ENCODE peak calls at places on chromosomes 6 and 20, in ten cellular contexts. One of them, this sample, is unnamed.

GRCh38 chr6:11011787-11012234 is 32.3 kb downstream of the ELOVL2 start:
- DNase-seq in epithelial cell of esophagus: peak; percentile 87
- DNase-seq in cardiac muscle cell: peak; percentile 28
- DNase-seq in BE2C: no peak
- DNase-seq in glutamatergic neuron: no peak
- DNase-seq in CD8-positive, alpha-beta T cell: no peak
- DNase-seq in upper lobe of left lung: no peak
- DNase-seq in HFFc6: no peak
- DNase-seq in RWPE1: peak; percentile 59
- DNase-seq in heart left ventricle: no peak
- DNase-seq in this sample: no peak

GRCh38 chr20:36924167-36925045 is 27.1 kb downstream of the SAMHD1 start:
- DNase-seq in BE2C: no peak
- DNase-seq in upper lobe of left lung: no peak
- DNase-seq in heart left ventricle: no peak
- DNase-seq in RWPE1: no peak
- DNase-seq in HFFc6: no peak
- DNase-seq in CD8-positive, alpha-beta T cell: no peak
- DNase-seq in cardiac muscle cell: no peak
- DNase-seq in glutamatergic neuron: no peak
- DNase-seq in epithelial cell of esophagus: peak; percentile 7
- DNase-seq in this sample: no peak

GRCh38 chr6:36327226-36328009 is 9.3 kb downstream of the BNIP5 start:
- DNase-seq in RWPE1: no peak
- DNase-seq in upper lobe of left lung: no peak
- DNase-seq in CD8-positive, alpha-beta T cell: no peak
- DNase-seq in epithelial cell of esophagus: no peak
- DNase-seq in glutamatergic neuron: no peak
- DNase-seq in heart left ventricle: no peak
- DNase-seq in BE2C: no peak
- DNase-seq in cardiac muscle cell: no peak
- DNase-seq in HFFc6: no peak
- DNase-seq in this sample: no peak

GRCh38 chr6:111399600-111399999 is 83.4 kb downstream of the REV3L start:
- DNase-seq in cardiac muscle cell: no peak
- DNase-seq in RWPE1: no peak
- DNase-seq in glutamatergic neuron: no peak
- DNase-seq in BE2C: no peak
- DNase-seq in HFFc6: no peak
- DNase-seq in heart left ventricle: no peak
- DNase-seq in upper lobe of left lung: no peak
- DNase-seq in epithelial cell of esophagus: no peak
- DNase-seq in CD8-positive, alpha-beta T cell: no peak
- DNase-seq in this sample: no peak

GRCh38 chr6:34057191-34057590 is 88.7 kb downstream of the GRM4 start:
- DNase-seq in glutamatergic neuron: no peak
- DNase-seq in HFFc6: no peak
- DNase-seq in CD8-positive, alpha-beta T cell: no peak
- DNase-seq in upper lobe of left lung: no peak
- DNase-seq in heart left ventricle: no peak
- DNase-seq in cardiac muscle cell: no peak
- DNase-seq in BE2C: no peak
- DNase-seq in RWPE1: no peak
- DNase-seq in epithelial cell of esophagus: no peak
- DNase-seq in this sample: no peak

GRCh38 chr6:99467509-99468106 is 42.5 kb upstream of the PNISR start:
- DNase-seq in epithelial cell of esophagus: peak; percentile 25
- DNase-seq in RWPE1: peak; percentile 43
- DNase-seq in upper lobe of left lung: no peak
- DNase-seq in BE2C: no peak
- DNase-seq in cardiac muscle cell: peak; percentile 34
- DNase-seq in heart left ventricle: no peak
- DNase-seq in glutamatergic neuron: no peak
- DNase-seq in CD8-positive, alpha-beta T cell: no peak
- DNase-seq in HFFc6: peak; percentile 7
- DNase-seq in this sample: no peak

GRCh38 chr6:116444092-116444491 is 17.1 kb upstream of the CALHM6 start:
- DNase-seq in HFFc6: peak; percentile 29
- DNase-seq in RWPE1: peak; percentile 38
- DNase-seq in cardiac muscle cell: peak; percentile 14
- DNase-seq in CD8-positive, alpha-beta T cell: no peak
- DNase-seq in upper lobe of left lung: no peak
- DNase-seq in epithelial cell of esophagus: peak; percentile 59
- DNase-seq in glutamatergic neuron: no peak
- DNase-seq in BE2C: no peak
- DNase-seq in heart left ventricle: no peak
- DNase-seq in this sample: peak; percentile 12

GRCh38 chr6:137264308-137265075 is 45.3 kb upstream of the IFNGR1 start:
- DNase-seq in upper lobe of left lung: no peak
- DNase-seq in HFFc6: no peak
- DNase-seq in RWPE1: no peak
- DNase-seq in cardiac muscle cell: no peak
- DNase-seq in CD8-positive, alpha-beta T cell: no peak
- DNase-seq in heart left ventricle: no peak
- DNase-seq in epithelial cell of esophagus: no peak
- DNase-seq in glutamatergic neuron: no peak
- DNase-seq in BE2C: peak; percentile 60
- DNase-seq in this sample: no peak

GRCh38 chr20:50066161-50066834 is 46.7 kb downstream of the UBE2V1 start:
- DNase-seq in HFFc6: no peak
- DNase-seq in cardiac muscle cell: no peak
- DNase-seq in upper lobe of left lung: no peak
- DNase-seq in glutamatergic neuron: no peak
- DNase-seq in CD8-positive, alpha-beta T cell: no peak
- DNase-seq in heart left ventricle: no peak
- DNase-seq in epithelial cell of esophagus: no peak
- DNase-seq in BE2C: no peak
- DNase-seq in RWPE1: no peak
- DNase-seq in this sample: no peak

GRCh38 chr20:34709044-34709835 is 5.1 kb downstream of the TP53INP2 start:
- DNase-seq in heart left ventricle: peak; percentile 89
- DNase-seq in cardiac muscle cell: peak; percentile 83
- DNase-seq in CD8-positive, alpha-beta T cell: peak; percentile 79
- DNase-seq in HFFc6: peak; percentile 88
- DNase-seq in RWPE1: peak; percentile 90
- DNase-seq in upper lobe of left lung: peak; percentile 80
- DNase-seq in BE2C: peak; percentile 90
- DNase-seq in epithelial cell of esophagus: peak; percentile 70
- DNase-seq in glutamatergic neuron: peak; percentile 86
- DNase-seq in this sample: no peak

GRCh38 chr20:34708621-34709043 is 4.5 kb downstream of the TP53INP2 start:
- DNase-seq in glutamatergic neuron: peak; percentile 65
- DNase-seq in HFFc6: peak; percentile 9
- DNase-seq in cardiac muscle cell: peak; percentile 47
- DNase-seq in heart left ventricle: peak; percentile 56
- DNase-seq in epithelial cell of esophagus: peak; percentile 47
- DNase-seq in BE2C: peak; percentile 72
- DNase-seq in upper lobe of left lung: peak; percentile 69
- DNase-seq in CD8-positive, alpha-beta T cell: peak; percentile 65
- DNase-seq in RWPE1: peak; percentile 55
- DNase-seq in this sample: no peak

GRCh38 chr20:34710568-34710839 is 6.4 kb downstream of the TP53INP2 start:
- DNase-seq in cardiac muscle cell: no peak
- DNase-seq in glutamatergic neuron: no peak
- DNase-seq in epithelial cell of esophagus: no peak
- DNase-seq in heart left ventricle: no peak
- DNase-seq in BE2C: no peak
- DNase-seq in RWPE1: no peak
- DNase-seq in upper lobe of left lung: no peak
- DNase-seq in HFFc6: no peak
- DNase-seq in CD8-positive, alpha-beta T cell: no peak
- DNase-seq in this sample: no peak

GRCh38 chr20:34710861-34711574 is 6.9 kb downstream of the TP53INP2 start:
- DNase-seq in heart left ventricle: no peak
- DNase-seq in epithelial cell of esophagus: no peak
- DNase-seq in glutamatergic neuron: no peak
- DNase-seq in upper lobe of left lung: no peak
- DNase-seq in cardiac muscle cell: no peak
- DNase-seq in BE2C: no peak
- DNase-seq in RWPE1: no peak
- DNase-seq in CD8-positive, alpha-beta T cell: no peak
- DNase-seq in HFFc6: no peak
- DNase-seq in this sample: no peak

GRCh38 chr20:34709836-34710567 is 5.9 kb downstream of the TP53INP2 start:
- DNase-seq in glutamatergic neuron: peak; percentile 58
- DNase-seq in epithelial cell of esophagus: peak; percentile 67
- DNase-seq in upper lobe of left lung: peak; percentile 28
- DNase-seq in cardiac muscle cell: peak; percentile 86
- DNase-seq in heart left ventricle: peak; percentile 79
- DNase-seq in BE2C: peak; percentile 91
- DNase-seq in HFFc6: peak; percentile 14
- DNase-seq in CD8-positive, alpha-beta T cell: peak; percentile 75
- DNase-seq in RWPE1: peak; percentile 87
- DNase-seq in this sample: no peak
- TF ChIP-seq CTCF in glutamatergic neuron: no peak
- TF ChIP-seq CTCF in epithelial cell of esophagus: peak; percentile 24
- TF ChIP-seq CTCF in upper lobe of left lung: peak; percentile 15
- TF ChIP-seq CTCF in cardiac muscle cell: no peak
- TF ChIP-seq CTCF in heart left ventricle: peak; percentile 14
- TF ChIP-seq CTCF in BE2C: peak; percentile 52
- TF ChIP-seq CTCF in HFFc6: peak; percentile 32
- TF ChIP-seq CTCF in CD8-positive, alpha-beta T cell: no peak
- TF ChIP-seq CTCF in RWPE1: peak; percentile 85
- TF ChIP-seq CTCF in this sample: no peak

GRCh38 chr6:160990847-160991410 is 640 bp upstream of the MAP3K4 start:
- DNase-seq in glutamatergic neuron: no peak
- DNase-seq in CD8-positive, alpha-beta T cell: no peak
- DNase-seq in BE2C: no peak
- DNase-seq in epithelial cell of esophagus: no peak
- DNase-seq in cardiac muscle cell: no peak
- DNase-seq in upper lobe of left lung: no peak
- DNase-seq in heart left ventricle: no peak
- DNase-seq in HFFc6: no peak
- DNase-seq in RWPE1: peak; percentile 48
- DNase-seq in this sample: no peak

GRCh38 chr6:160995271-160995670 is 3.7 kb downstream of the MAP3K4 start:
- DNase-seq in epithelial cell of esophagus: peak; percentile 65
- DNase-seq in glutamatergic neuron: peak; percentile 56
- DNase-seq in heart left ventricle: no peak
- DNase-seq in CD8-positive, alpha-beta T cell: no peak
- DNase-seq in HFFc6: no peak
- DNase-seq in BE2C: no peak
- DNase-seq in RWPE1: no peak
- DNase-seq in cardiac muscle cell: no peak
- DNase-seq in upper lobe of left lung: no peak
- DNase-seq in this sample: no peak

GRCh38 chr6:160996316-160996715 is 4.7 kb downstream of the MAP3K4 start:
- DNase-seq in cardiac muscle cell: no peak
- DNase-seq in BE2C: no peak
- DNase-seq in upper lobe of left lung: no peak
- DNase-seq in glutamatergic neuron: no peak
- DNase-seq in RWPE1: peak; percentile 64
- DNase-seq in HFFc6: no peak
- DNase-seq in epithelial cell of esophagus: peak; percentile 86
- DNase-seq in heart left ventricle: no peak
- DNase-seq in CD8-positive, alpha-beta T cell: no peak
- DNase-seq in this sample: no peak

GRCh38 chr6:160991411-160992322 is at the start of gene MAP3K4:
- DNase-seq in BE2C: peak; percentile 80
- DNase-seq in upper lobe of left lung: peak; percentile 78
- DNase-seq in glutamatergic neuron: peak; percentile 87
- DNase-seq in RWPE1: peak; percentile 58
- DNase-seq in cardiac muscle cell: peak; percentile 91
- DNase-seq in epithelial cell of esophagus: peak; percentile 88
- DNase-seq in CD8-positive, alpha-beta T cell: peak; percentile 79
- DNase-seq in HFFc6: peak; percentile 64
- DNase-seq in heart left ventricle: peak; percentile 90
- DNase-seq in this sample: no peak

DNA sequence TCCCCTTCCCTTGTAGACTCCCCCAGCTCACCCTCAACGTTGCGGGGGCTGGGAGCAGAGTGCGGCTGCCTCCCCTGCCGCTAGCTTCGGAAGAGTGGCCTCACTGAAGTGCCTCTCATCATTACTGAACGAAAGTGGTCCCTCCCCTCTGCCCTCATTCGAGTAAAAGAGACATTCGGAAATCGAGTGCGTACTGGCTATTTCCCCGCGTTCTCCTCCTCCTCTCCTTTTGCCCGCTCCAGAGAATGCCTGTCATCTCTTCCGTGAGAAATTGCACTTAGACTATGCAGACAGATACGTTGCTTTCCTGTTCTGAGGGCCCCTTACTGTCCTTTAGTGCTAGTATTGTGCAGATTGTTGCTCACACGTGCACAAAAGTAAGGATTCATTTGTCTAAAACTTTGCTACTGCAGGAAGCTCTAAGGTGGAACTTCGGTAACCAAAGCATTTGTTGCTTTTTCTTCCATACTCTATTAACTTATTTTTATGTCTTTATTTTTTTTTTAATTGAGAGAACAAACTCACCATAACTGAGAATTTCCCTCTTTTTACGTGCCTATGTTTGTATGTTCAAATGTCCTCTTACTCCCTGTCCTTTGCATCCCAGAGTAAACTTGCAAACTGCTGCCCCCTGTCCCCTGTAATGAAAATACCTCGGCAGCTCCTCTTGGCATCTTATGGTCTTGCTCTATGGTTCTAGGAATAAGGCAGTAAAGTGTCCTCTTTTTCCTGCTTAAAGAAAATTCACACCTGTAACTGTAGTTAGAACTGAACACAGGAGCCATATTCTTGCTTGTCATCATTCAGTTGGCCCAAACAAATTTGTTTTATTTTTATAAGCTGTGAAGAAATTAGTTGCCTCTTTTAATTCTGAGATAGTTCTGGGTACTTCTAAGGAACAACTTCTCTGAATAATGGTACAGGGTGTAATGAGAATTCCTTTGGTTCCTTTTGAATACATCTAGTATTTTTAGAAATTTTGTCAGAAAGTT is 1.1 kb downstream of the MAP3K4 start:
- DNase-seq in HFFc6: peak; percentile 70
- DNase-seq in glutamatergic neuron: peak; percentile 35
- DNase-seq in upper lobe of left lung: peak; percentile 51
- DNase-seq in cardiac muscle cell: peak; percentile 79
- DNase-seq in heart left ventricle: peak; percentile 50
- DNase-seq in BE2C: peak; percentile 56
- DNase-seq in CD8-positive, alpha-beta T cell: peak; percentile 24
- DNase-seq in RWPE1: peak; percentile 56
- DNase-seq in epithelial cell of esophagus: peak; percentile 75
- DNase-seq in this sample: no peak
- TF ChIP-seq CTCF in HFFc6: peak; percentile 78
- TF ChIP-seq CTCF in glutamatergic neuron: no peak
- TF ChIP-seq CTCF in upper lobe of left lung: peak; percentile 43
- TF ChIP-seq CTCF in cardiac muscle cell: peak; percentile 78
- TF ChIP-seq CTCF in heart left ventricle: peak; percentile 51
- TF ChIP-seq CTCF in BE2C: peak; percentile 81
- TF ChIP-seq CTCF in CD8-positive, alpha-beta T cell: peak; percentile 49
- TF ChIP-seq CTCF in RWPE1: peak; percentile 84
- TF ChIP-seq CTCF in epithelial cell of esophagus: peak; percentile 70
- TF ChIP-seq CTCF in this sample: peak; percentile 84

GRCh38 chr6:144585217-144585814 is 300.2 kb downstream of the UTRN start:
- DNase-seq in BE2C: peak; percentile 19
- DNase-seq in upper lobe of left lung: no peak
- DNase-seq in epithelial cell of esophagus: peak; percentile 59
- DNase-seq in glutamatergic neuron: no peak
- DNase-seq in heart left ventricle: no peak
- DNase-seq in HFFc6: peak; percentile 50
- DNase-seq in RWPE1: peak; percentile 11
- DNase-seq in CD8-positive, alpha-beta T cell: no peak
- DNase-seq in cardiac muscle cell: peak; percentile 64
- DNase-seq in this sample: peak; percentile 40
- TF ChIP-seq CTCF in BE2C: peak; percentile 82
- TF ChIP-seq CTCF in upper lobe of left lung: peak; percentile 43
- TF ChIP-seq CTCF in epithelial cell of esophagus: peak; percentile 75
- TF ChIP-seq CTCF in glutamatergic neuron: peak; percentile 67
- TF ChIP-seq CTCF in heart left ventricle: peak; percentile 47
- TF ChIP-seq CTCF in HFFc6: peak; percentile 83
- TF ChIP-seq CTCF in RWPE1: peak; percentile 81
- TF ChIP-seq CTCF in CD8-positive, alpha-beta T cell: peak; percentile 85
- TF ChIP-seq CTCF in cardiac muscle cell: peak; percentile 69
- TF ChIP-seq CTCF in this sample: peak; percentile 62

GRCh38 chr20:1474817-1475603 is 8.4 kb upstream of the NSFL1C start:
- DNase-seq in upper lobe of left lung: no peak
- DNase-seq in RWPE1: peak; percentile 85
- DNase-seq in glutamatergic neuron: no peak
- DNase-seq in CD8-positive, alpha-beta T cell: no peak
- DNase-seq in HFFc6: no peak
- DNase-seq in epithelial cell of esophagus: peak; percentile 98
- DNase-seq in heart left ventricle: no peak
- DNase-seq in BE2C: no peak
- DNase-seq in cardiac muscle cell: peak; percentile 33
- DNase-seq in this sample: no peak
- TF ChIP-seq CTCF in upper lobe of left lung: no peak
- TF ChIP-seq CTCF in RWPE1: no peak
- TF ChIP-seq CTCF in glutamatergic neuron: no peak
- TF ChIP-seq CTCF in CD8-positive, alpha-beta T cell: no peak
- TF ChIP-seq CTCF in HFFc6: peak; percentile 61
- TF ChIP-seq CTCF in epithelial cell of esophagus: peak; percentile 68
- TF ChIP-seq CTCF in heart left ventricle: no peak
- TF ChIP-seq CTCF in BE2C: no peak
- TF ChIP-seq CTCF in cardiac muscle cell: no peak
- TF ChIP-seq CTCF in this sample: no peak

This sample was measured in astrocyte of the cerebellum.